ENCODE peak calls at places on chromosome 3, in eight cellular contexts. One of them, this sample, is unnamed.

GRCh38 chr3:177610677-177611654 is 413.7 kb upstream of the TBL1XR1 start:
- DNase-seq in fibroblast of mammary gland: no peak
- DNase-seq in HCEC 1CT: no peak
- DNase-seq in stimulated activated CD8-positive, alpha-beta memory T cell treated with anti-CD3 and anti-CD28 coated beads, Interleukin-7, amount 100 ng/mL, for 24 hours: no peak
- DNase-seq in naive thymus-derived CD8-positive, alpha-beta T cell: peak
- DNase-seq in GM10248: no peak
- DNase-seq in substantia nigra: no peak
- DNase-seq in amniotic stem cell: no peak
- DNase-seq in this sample: no peak

GRCh38 chr3:13532661-13533060 is 16.3 kb upstream of the FBLN2 start:
- DNase-seq in GM10248: no peak
- DNase-seq in amniotic stem cell: no peak
- DNase-seq in HCEC 1CT: no peak
- DNase-seq in naive thymus-derived CD8-positive, alpha-beta T cell: no peak
- DNase-seq in stimulated activated CD8-positive, alpha-beta memory T cell treated with anti-CD3 and anti-CD28 coated beads, Interleukin-7, amount 100 ng/mL, for 24 hours: no peak
- DNase-seq in fibroblast of mammary gland: no peak
- DNase-seq in substantia nigra: no peak
- DNase-seq in this sample: no peak

GRCh38 chr3:147404800-147405551 is 1.4 kb downstream of the ZIC4 start:
- DNase-seq in naive thymus-derived CD8-positive, alpha-beta T cell: no peak
- DNase-seq in fibroblast of mammary gland: no peak
- DNase-seq in stimulated activated CD8-positive, alpha-beta memory T cell treated with anti-CD3 and anti-CD28 coated beads, Interleukin-7, amount 100 ng/mL, for 24 hours: no peak
- DNase-seq in GM10248: no peak
- DNase-seq in amniotic stem cell: no peak
- DNase-seq in substantia nigra: no peak
- DNase-seq in HCEC 1CT: no peak
- DNase-seq in this sample: no peak

GRCh38 chr3:140505256-140505655 is 172.6 kb upstream of the TRIM42 start:
- DNase-seq in amniotic stem cell: no peak
- DNase-seq in HCEC 1CT: no peak
- DNase-seq in naive thymus-derived CD8-positive, alpha-beta T cell: no peak
- DNase-seq in stimulated activated CD8-positive, alpha-beta memory T cell treated with anti-CD3 and anti-CD28 coated beads, Interleukin-7, amount 100 ng/mL, for 24 hours: no peak
- DNase-seq in substantia nigra: no peak
- DNase-seq in GM10248: peak
- DNase-seq in fibroblast of mammary gland: peak
- DNase-seq in this sample: no peak

GRCh38 chr3:128011140-128011539 is 41.1 kb upstream of the SEC61A1 start:
- DNase-seq in amniotic stem cell: no peak
- DNase-seq in naive thymus-derived CD8-positive, alpha-beta T cell: no peak
- DNase-seq in substantia nigra: no peak
- DNase-seq in HCEC 1CT: no peak
- DNase-seq in stimulated activated CD8-positive, alpha-beta memory T cell treated with anti-CD3 and anti-CD28 coated beads, Interleukin-7, amount 100 ng/mL, for 24 hours: no peak
- DNase-seq in fibroblast of mammary gland: peak
- DNase-seq in GM10248: no peak
- DNase-seq in this sample: no peak

GRCh38 chr3:121529308-121529707 is 16.5 kb downstream of the POLQ start:
- DNase-seq in HCEC 1CT: peak
- DNase-seq in fibroblast of mammary gland: peak
- DNase-seq in substantia nigra: no peak
- DNase-seq in amniotic stem cell: peak
- DNase-seq in naive thymus-derived CD8-positive, alpha-beta T cell: no peak
- DNase-seq in GM10248: peak
- DNase-seq in stimulated activated CD8-positive, alpha-beta memory T cell treated with anti-CD3 and anti-CD28 coated beads, Interleukin-7, amount 100 ng/mL, for 24 hours: no peak
- DNase-seq in this sample: no peak

GRCh38 chr3:135887220-135887619 is 78.3 kb upstream of the PPP2R3A start:
- DNase-seq in stimulated activated CD8-positive, alpha-beta memory T cell treated with anti-CD3 and anti-CD28 coated beads, Interleukin-7, amount 100 ng/mL, for 24 hours: no peak
- DNase-seq in fibroblast of mammary gland: peak
- DNase-seq in naive thymus-derived CD8-positive, alpha-beta T cell: no peak
- DNase-seq in amniotic stem cell: no peak
- DNase-seq in GM10248: no peak
- DNase-seq in substantia nigra: no peak
- DNase-seq in HCEC 1CT: peak
- DNase-seq in this sample: no peak

GRCh38 chr3:122918576-122919290 is 108.8 kb downstream of the SEMA5B start:
- DNase-seq in GM10248: no peak
- DNase-seq in substantia nigra: no peak
- DNase-seq in naive thymus-derived CD8-positive, alpha-beta T cell: no peak
- DNase-seq in amniotic stem cell: no peak
- DNase-seq in fibroblast of mammary gland: peak
- DNase-seq in stimulated activated CD8-positive, alpha-beta memory T cell treated with anti-CD3 and anti-CD28 coated beads, Interleukin-7, amount 100 ng/mL, for 24 hours: no peak
- DNase-seq in HCEC 1CT: no peak
- DNase-seq in this sample: no peak

GRCh38 chr3:15633159-15633558 is 31.6 kb downstream of the BTD start:
- DNase-seq in fibroblast of mammary gland: no peak
- DNase-seq in naive thymus-derived CD8-positive, alpha-beta T cell: no peak
- DNase-seq in GM10248: no peak
- DNase-seq in amniotic stem cell: no peak
- DNase-seq in HCEC 1CT: no peak
- DNase-seq in substantia nigra: no peak
- DNase-seq in stimulated activated CD8-positive, alpha-beta memory T cell treated with anti-CD3 and anti-CD28 coated beads, Interleukin-7, amount 100 ng/mL, for 24 hours: no peak
- DNase-seq in this sample: no peak

GRCh38 chr3:99720985-99721632 is 82.7 kb downstream of the COL8A1 start:
- DNase-seq in naive thymus-derived CD8-positive, alpha-beta T cell: no peak
- DNase-seq in substantia nigra: no peak
- DNase-seq in GM10248: no peak
- DNase-seq in HCEC 1CT: peak
- DNase-seq in fibroblast of mammary gland: peak
- DNase-seq in amniotic stem cell: no peak
- DNase-seq in stimulated activated CD8-positive, alpha-beta memory T cell treated with anti-CD3 and anti-CD28 coated beads, Interleukin-7, amount 100 ng/mL, for 24 hours: no peak
- DNase-seq in this sample: no peak

GRCh38 chr3:170244566-170244965 is 22.3 kb downstream of the PRKCI start:
- DNase-seq in amniotic stem cell: no peak
- DNase-seq in stimulated activated CD8-positive, alpha-beta memory T cell treated with anti-CD3 and anti-CD28 coated beads, Interleukin-7, amount 100 ng/mL, for 24 hours: no peak
- DNase-seq in HCEC 1CT: no peak
- DNase-seq in naive thymus-derived CD8-positive, alpha-beta T cell: no peak
- DNase-seq in substantia nigra: no peak
- DNase-seq in GM10248: no peak
- DNase-seq in fibroblast of mammary gland: no peak
- DNase-seq in this sample: no peak

GRCh38 chr3:111047053-111047452 is 24.6 kb upstream of the NECTIN3 start:
- DNase-seq in amniotic stem cell: no peak
- DNase-seq in fibroblast of mammary gland: no peak
- DNase-seq in HCEC 1CT: no peak
- DNase-seq in GM10248: no peak
- DNase-seq in stimulated activated CD8-positive, alpha-beta memory T cell treated with anti-CD3 and anti-CD28 coated beads, Interleukin-7, amount 100 ng/mL, for 24 hours: no peak
- DNase-seq in naive thymus-derived CD8-positive, alpha-beta T cell: no peak
- DNase-seq in substantia nigra: no peak
- DNase-seq in this sample: no peak

GRCh38 chr3:38165722-38166387 is 518 bp downstream of the OXSR1 start:
- DNase-seq in GM10248: no peak
- DNase-seq in substantia nigra: peak
- DNase-seq in naive thymus-derived CD8-positive, alpha-beta T cell: no peak
- DNase-seq in amniotic stem cell: no peak
- DNase-seq in HCEC 1CT: peak
- DNase-seq in fibroblast of mammary gland: peak
- DNase-seq in stimulated activated CD8-positive, alpha-beta memory T cell treated with anti-CD3 and anti-CD28 coated beads, Interleukin-7, amount 100 ng/mL, for 24 hours: no peak
- DNase-seq in this sample: no peak

GRCh38 chr3:21464745-21465144 is 286.3 kb downstream of the ZNF385D start:
- DNase-seq in stimulated activated CD8-positive, alpha-beta memory T cell treated with anti-CD3 and anti-CD28 coated beads, Interleukin-7, amount 100 ng/mL, for 24 hours: no peak
- DNase-seq in substantia nigra: no peak
- DNase-seq in fibroblast of mammary gland: no peak
- DNase-seq in HCEC 1CT: no peak
- DNase-seq in amniotic stem cell: no peak
- DNase-seq in GM10248: no peak
- DNase-seq in naive thymus-derived CD8-positive, alpha-beta T cell: no peak
- DNase-seq in this sample: no peak

GRCh38 chr3:171262431-171262830 is 197.8 kb downstream of the TNIK start:
- DNase-seq in stimulated activated CD8-positive, alpha-beta memory T cell treated with anti-CD3 and anti-CD28 coated beads, Interleukin-7, amount 100 ng/mL, for 24 hours: no peak
- DNase-seq in amniotic stem cell: no peak
- DNase-seq in GM10248: no peak
- DNase-seq in fibroblast of mammary gland: no peak
- DNase-seq in substantia nigra: no peak
- DNase-seq in naive thymus-derived CD8-positive, alpha-beta T cell: no peak
- DNase-seq in HCEC 1CT: no peak
- DNase-seq in this sample: no peak